ENCODE peak calls at places on chromosome 7, in eight cellular contexts. One of them, this sample, is unnamed.

GRCh38 chr7:158329686-158330085 is 257.9 kb downstream of the PTPRN2 start:
- DNase-seq in brain microvascular endothelial cell: no peak
- DNase-seq in AG09309: no peak
- DNase-seq in PC-3: no peak
- DNase-seq in epithelial cell of esophagus: no peak
- DNase-seq in dorsolateral prefrontal cortex: no peak
- DNase-seq in astrocyte of the spinal cord: no peak
- DNase-seq in RWPE2: no peak
- DNase-seq in this sample: no peak

GRCh38 chr7:380724-381210 is 90.8 kb downstream of the FOXL3 start:
- DNase-seq in brain microvascular endothelial cell: no peak
- DNase-seq in AG09309: no peak
- DNase-seq in PC-3: no peak
- DNase-seq in epithelial cell of esophagus: no peak
- DNase-seq in dorsolateral prefrontal cortex: peak
- DNase-seq in astrocyte of the spinal cord: no peak
- DNase-seq in RWPE2: peak
- DNase-seq in this sample: no peak

GRCh38 chr7:82740246-82740848 is 296.8 kb upstream of the CACNA2D1 start:
- DNase-seq in brain microvascular endothelial cell: peak
- DNase-seq in AG09309: no peak
- DNase-seq in PC-3: peak
- DNase-seq in epithelial cell of esophagus: peak
- DNase-seq in dorsolateral prefrontal cortex: no peak
- DNase-seq in astrocyte of the spinal cord: peak
- DNase-seq in RWPE2: no peak
- DNase-seq in this sample: no peak

GRCh38 chr7:74466196-74466813 is 12.6 kb downstream of the GTF2IRD1 start:
- DNase-seq in brain microvascular endothelial cell: no peak
- DNase-seq in AG09309: no peak
- DNase-seq in PC-3: no peak
- DNase-seq in epithelial cell of esophagus: no peak
- DNase-seq in dorsolateral prefrontal cortex: no peak
- DNase-seq in astrocyte of the spinal cord: no peak
- DNase-seq in RWPE2: no peak
- DNase-seq in this sample: no peak

GRCh38 chr7:77383333-77383740 is 32.8 kb downstream of the GSAP start:
- DNase-seq in brain microvascular endothelial cell: peak
- DNase-seq in AG09309: no peak
- DNase-seq in PC-3: peak
- DNase-seq in epithelial cell of esophagus: peak
- DNase-seq in dorsolateral prefrontal cortex: no peak
- DNase-seq in astrocyte of the spinal cord: peak
- DNase-seq in RWPE2: no peak
- DNase-seq in this sample: no peak

GRCh38 chr7:6106140-6106904 is 75.1 kb downstream of the ANKRD61 start:
- DNase-seq in brain microvascular endothelial cell: peak
- DNase-seq in AG09309: peak
- DNase-seq in PC-3: peak
- DNase-seq in epithelial cell of esophagus: peak
- DNase-seq in dorsolateral prefrontal cortex: no peak
- DNase-seq in astrocyte of the spinal cord: peak
- DNase-seq in RWPE2: no peak
- DNase-seq in this sample: no peak

GRCh38 chr7:46744957-46745699 is 824.1 kb upstream of the IGFBP3 start:
- DNase-seq in brain microvascular endothelial cell: no peak
- DNase-seq in AG09309: no peak
- DNase-seq in PC-3: peak
- DNase-seq in epithelial cell of esophagus: no peak
- DNase-seq in dorsolateral prefrontal cortex: no peak
- DNase-seq in astrocyte of the spinal cord: no peak
- DNase-seq in RWPE2: no peak
- DNase-seq in this sample: no peak

GRCh38 chr7:7265057-7265456 is 82.7 kb downstream of the C1GALT1 start:
- DNase-seq in brain microvascular endothelial cell: peak
- DNase-seq in AG09309: no peak
- DNase-seq in PC-3: no peak
- DNase-seq in epithelial cell of esophagus: no peak
- DNase-seq in dorsolateral prefrontal cortex: no peak
- DNase-seq in astrocyte of the spinal cord: peak
- DNase-seq in RWPE2: no peak
- DNase-seq in this sample: no peak

GRCh38 chr7:25294624-25295023 is 66.3 kb upstream of the NPVF start:
- DNase-seq in brain microvascular endothelial cell: no peak
- DNase-seq in AG09309: no peak
- DNase-seq in PC-3: no peak
- DNase-seq in epithelial cell of esophagus: no peak
- DNase-seq in dorsolateral prefrontal cortex: no peak
- DNase-seq in astrocyte of the spinal cord: no peak
- DNase-seq in RWPE2: no peak
- DNase-seq in this sample: no peak

GRCh38 chr7:44104880-44105771 is 981 bp downstream of the AEBP1 start:
- DNase-seq in brain microvascular endothelial cell: peak
- DNase-seq in AG09309: peak
- DNase-seq in PC-3: no peak
- DNase-seq in epithelial cell of esophagus: peak
- DNase-seq in dorsolateral prefrontal cortex: no peak
- DNase-seq in astrocyte of the spinal cord: peak
- DNase-seq in RWPE2: no peak
- DNase-seq in this sample: peak

GRCh38 chr7:1156782-1157535 is 3.0 kb downstream of the ZFAND2A start:
- DNase-seq in brain microvascular endothelial cell: peak
- DNase-seq in AG09309: no peak
- DNase-seq in PC-3: peak
- DNase-seq in epithelial cell of esophagus: peak
- DNase-seq in dorsolateral prefrontal cortex: no peak
- DNase-seq in astrocyte of the spinal cord: peak
- DNase-seq in RWPE2: no peak
- DNase-seq in this sample: no peak

GRCh38 chr7:92750440-92750839 is 85.9 kb downstream of the CDK6 start:
- DNase-seq in brain microvascular endothelial cell: no peak
- DNase-seq in AG09309: no peak
- DNase-seq in PC-3: peak
- DNase-seq in epithelial cell of esophagus: no peak
- DNase-seq in dorsolateral prefrontal cortex: no peak
- DNase-seq in astrocyte of the spinal cord: no peak
- DNase-seq in RWPE2: no peak
- DNase-seq in this sample: no peak

GRCh38 chr7:128247640-128248194 is 6.6 kb downstream of the LEP start:
- DNase-seq in brain microvascular endothelial cell: peak
- DNase-seq in AG09309: no peak
- DNase-seq in PC-3: peak
- DNase-seq in epithelial cell of esophagus: peak
- DNase-seq in dorsolateral prefrontal cortex: no peak
- DNase-seq in astrocyte of the spinal cord: peak
- DNase-seq in RWPE2: no peak
- DNase-seq in this sample: no peak

GRCh38 chr7:125363873-125364272 is 434.2 kb upstream of the POT1 start:
- DNase-seq in brain microvascular endothelial cell: peak
- DNase-seq in AG09309: no peak
- DNase-seq in PC-3: no peak
- DNase-seq in epithelial cell of esophagus: peak
- DNase-seq in dorsolateral prefrontal cortex: no peak
- DNase-seq in astrocyte of the spinal cord: peak
- DNase-seq in RWPE2: no peak
- DNase-seq in this sample: no peak

GRCh38 chr7:155230169-155230593 is 67.5 kb upstream of the INSIG1 start:
- DNase-seq in brain microvascular endothelial cell: peak
- DNase-seq in AG09309: peak
- DNase-seq in PC-3: peak
- DNase-seq in epithelial cell of esophagus: peak
- DNase-seq in dorsolateral prefrontal cortex: peak
- DNase-seq in astrocyte of the spinal cord: peak
- DNase-seq in RWPE2: peak
- DNase-seq in this sample: peak

GRCh38 chr7:116148108-116148507 is 62.2 kb upstream of the TES start:
- DNase-seq in brain microvascular endothelial cell: no peak
- DNase-seq in AG09309: no peak
- DNase-seq in PC-3: no peak
- DNase-seq in epithelial cell of esophagus: no peak
- DNase-seq in dorsolateral prefrontal cortex: no peak
- DNase-seq in astrocyte of the spinal cord: no peak
- DNase-seq in RWPE2: no peak
- DNase-seq in this sample: no peak

GRCh38 chr7:116142850-116143249 is 67.5 kb upstream of the TES start:
- DNase-seq in brain microvascular endothelial cell: no peak
- DNase-seq in AG09309: no peak
- DNase-seq in PC-3: no peak
- DNase-seq in epithelial cell of esophagus: no peak
- DNase-seq in dorsolateral prefrontal cortex: no peak
- DNase-seq in astrocyte of the spinal cord: no peak
- DNase-seq in RWPE2: no peak
- DNase-seq in this sample: no peak

GRCh38 chr7:116150588-116150987 is 59.8 kb upstream of the TES start:
- DNase-seq in brain microvascular endothelial cell: peak
- DNase-seq in AG09309: no peak
- DNase-seq in PC-3: peak
- DNase-seq in epithelial cell of esophagus: no peak
- DNase-seq in dorsolateral prefrontal cortex: no peak
- DNase-seq in astrocyte of the spinal cord: no peak
- DNase-seq in RWPE2: no peak
- DNase-seq in this sample: no peak

GRCh38 chr7:116142374-116142773 is 68.0 kb upstream of the TES start:
- DNase-seq in brain microvascular endothelial cell: no peak
- DNase-seq in AG09309: no peak
- DNase-seq in PC-3: no peak
- DNase-seq in epithelial cell of esophagus: no peak
- DNase-seq in dorsolateral prefrontal cortex: no peak
- DNase-seq in astrocyte of the spinal cord: no peak
- DNase-seq in RWPE2: no peak
- DNase-seq in this sample: no peak

DNA sequence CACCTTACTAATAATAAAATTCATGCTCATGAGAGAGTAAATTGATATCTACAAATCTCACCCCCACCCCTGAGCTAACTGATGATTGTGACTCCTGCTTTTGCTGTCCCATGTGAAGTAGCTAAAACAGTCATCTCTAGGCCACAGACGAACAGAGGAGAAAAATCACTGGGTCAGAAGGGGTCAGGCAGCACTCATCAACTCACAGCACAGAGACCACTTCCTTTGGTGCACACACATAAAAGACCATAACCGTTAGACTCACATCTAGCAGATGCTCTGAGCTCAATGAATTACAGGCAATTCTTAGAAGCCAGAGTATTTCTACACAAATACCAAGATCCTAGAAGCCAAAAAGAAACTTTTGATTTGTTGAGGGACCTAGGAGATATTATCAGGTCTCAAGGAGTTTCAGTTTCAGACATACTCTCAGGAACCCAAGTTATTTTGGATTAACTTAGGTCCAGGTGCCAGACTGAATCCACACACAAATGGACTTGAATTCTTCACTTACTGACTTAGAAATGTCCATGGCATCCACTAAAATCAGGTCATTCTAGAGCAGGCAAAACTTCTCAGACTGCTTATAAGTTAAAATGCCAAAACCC is 65.0 kb upstream of the TES start:
- DNase-seq in brain microvascular endothelial cell: no peak
- DNase-seq in AG09309: no peak
- DNase-seq in PC-3: no peak
- DNase-seq in epithelial cell of esophagus: no peak
- DNase-seq in dorsolateral prefrontal cortex: no peak
- DNase-seq in astrocyte of the spinal cord: no peak
- DNase-seq in RWPE2: no peak
- DNase-seq in this sample: no peak
- H3K4me3 ChIP-seq in brain microvascular endothelial cell: no peak
- H3K4me3 ChIP-seq in AG09309: no peak
- H3K4me3 ChIP-seq in PC-3: no peak
- H3K4me3 ChIP-seq in epithelial cell of esophagus: no peak
- H3K4me3 ChIP-seq in dorsolateral prefrontal cortex: no peak
- H3K4me3 ChIP-seq in astrocyte of the spinal cord: no peak
- H3K4me3 ChIP-seq in RWPE2: no peak
- H3K4me3 ChIP-seq in this sample: no peak

DNA sequence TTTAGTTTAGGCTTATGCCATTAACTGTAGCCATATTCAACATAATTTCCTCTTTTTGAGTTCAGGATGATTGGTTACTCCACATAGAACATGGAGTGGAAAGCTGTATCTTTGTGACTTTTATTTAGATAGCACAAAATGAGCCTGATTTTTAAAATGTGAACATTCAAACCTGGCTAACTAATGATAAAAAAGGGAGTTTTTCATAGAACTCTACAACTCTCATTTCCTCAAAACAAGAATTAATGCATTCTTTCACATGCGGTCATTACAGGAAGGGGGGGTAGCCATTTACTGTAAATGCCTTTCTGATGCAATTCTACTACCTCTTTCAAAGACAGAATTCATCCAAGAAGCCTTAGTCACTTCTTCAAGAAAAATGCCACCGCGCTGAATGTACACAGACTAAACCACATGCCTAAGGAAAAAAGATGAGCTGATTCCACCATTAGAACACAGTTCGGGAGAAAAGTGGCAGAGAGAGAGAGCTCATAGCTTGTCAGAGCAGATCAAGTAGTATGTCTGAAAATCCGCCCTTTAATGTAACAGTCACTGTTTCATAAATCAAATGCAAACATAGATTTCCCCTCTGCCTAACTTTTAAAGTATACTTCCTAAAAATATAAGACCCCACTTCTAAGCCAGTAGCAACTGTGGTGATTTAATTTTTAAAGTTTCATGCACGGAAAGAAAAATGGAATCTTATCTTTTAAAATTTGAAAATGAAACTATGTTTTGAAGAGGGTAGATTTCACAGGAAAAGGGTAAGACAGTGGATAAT is 226.4 kb upstream of the KLF14 start:
- DNase-seq in brain microvascular endothelial cell: peak
- DNase-seq in AG09309: peak
- DNase-seq in PC-3: peak
- DNase-seq in epithelial cell of esophagus: peak
- DNase-seq in dorsolateral prefrontal cortex: no peak
- DNase-seq in astrocyte of the spinal cord: peak
- DNase-seq in RWPE2: no peak
- DNase-seq in this sample: peak
- H3K4me3 ChIP-seq in brain microvascular endothelial cell: peak
- H3K4me3 ChIP-seq in AG09309: peak
- H3K4me3 ChIP-seq in PC-3: peak
- H3K4me3 ChIP-seq in epithelial cell of esophagus: peak
- H3K4me3 ChIP-seq in dorsolateral prefrontal cortex: no peak
- H3K4me3 ChIP-seq in astrocyte of the spinal cord: peak
- H3K4me3 ChIP-seq in RWPE2: peak
- H3K4me3 ChIP-seq in this sample: no peak

GRCh38 chr7:23470290-23471089 is at the start of gene IGF2BP3:
- DNase-seq in brain microvascular endothelial cell: peak
- DNase-seq in AG09309: no peak
- DNase-seq in PC-3: peak
- DNase-seq in epithelial cell of esophagus: peak
- DNase-seq in dorsolateral prefrontal cortex: no peak
- DNase-seq in astrocyte of the spinal cord: peak
- DNase-seq in RWPE2: peak
- DNase-seq in this sample: no peak
- H3K4me3 ChIP-seq in brain microvascular endothelial cell: peak
- H3K4me3 ChIP-seq in AG09309: peak
- H3K4me3 ChIP-seq in PC-3: peak
- H3K4me3 ChIP-seq in epithelial cell of esophagus: peak
- H3K4me3 ChIP-seq in dorsolateral prefrontal cortex: peak
- H3K4me3 ChIP-seq in astrocyte of the spinal cord: peak
- H3K4me3 ChIP-seq in RWPE2: peak
- H3K4me3 ChIP-seq in this sample: peak

DNA sequence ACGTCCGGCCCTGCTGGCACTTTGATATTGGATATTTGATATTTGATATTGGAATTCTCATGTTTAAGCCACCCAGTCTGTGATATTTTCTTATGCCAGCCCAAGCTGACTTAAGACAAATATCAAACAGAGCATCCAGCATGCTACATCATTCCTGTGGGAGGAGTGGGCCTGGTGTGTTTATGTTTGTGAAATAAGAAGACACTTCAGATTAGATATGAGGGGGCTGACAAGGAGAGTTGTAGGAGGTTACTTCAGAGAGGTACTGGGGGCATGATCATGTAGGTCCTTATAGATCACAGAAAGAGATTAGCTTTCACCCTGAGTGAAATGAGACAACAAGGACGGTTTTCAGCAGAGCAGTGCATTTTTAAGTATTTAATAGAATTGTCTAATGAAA is 382.9 kb downstream of the SEMA3D start:
- DNase-seq in brain microvascular endothelial cell: no peak
- DNase-seq in AG09309: no peak
- DNase-seq in PC-3: no peak
- DNase-seq in epithelial cell of esophagus: no peak
- DNase-seq in dorsolateral prefrontal cortex: no peak
- DNase-seq in astrocyte of the spinal cord: no peak
- DNase-seq in RWPE2: no peak
- DNase-seq in this sample: no peak
- H3K4me3 ChIP-seq in brain microvascular endothelial cell: no peak
- H3K4me3 ChIP-seq in AG09309: no peak
- H3K4me3 ChIP-seq in PC-3: no peak
- H3K4me3 ChIP-seq in epithelial cell of esophagus: no peak
- H3K4me3 ChIP-seq in dorsolateral prefrontal cortex: no peak
- H3K4me3 ChIP-seq in astrocyte of the spinal cord: no peak
- H3K4me3 ChIP-seq in RWPE2: no peak
- H3K4me3 ChIP-seq in this sample: no peak